ENCODE peak calls at places on chromosome 20, in eight cellular contexts. X, N, D, T, K, W, J and Z are unnamed samples.

GRCh38 chr20:50313223-50313820 is 122.7 kb downstream of the CEBPB start:
- DNase-seq in T (no peak), D (no peak), X (no peak), K (no peak), N (no peak), W (no peak), J (no peak), Z (no peak)

GRCh38 chr20:24950128-24950835 is 1.2 kb downstream of the CST7 start:
- DNase-seq in X (no peak), J (no peak), K (no peak), N (no peak), W (no peak), D (no peak), T (no peak), Z (no peak)

GRCh38 chr20:37579091-37579490 is 51.4 kb upstream of the BLCAP start:
- DNase-seq in J (no peak), K (no peak), W (no peak), X (no peak), D (no peak), N (no peak), T (no peak), Z (no peak)

GRCh38 chr20:16864958-16865357 is 116.8 kb downstream of the OTOR start:
- DNase-seq in T (no peak), N (no peak), X (no peak), K (no peak), J (no peak), D (no peak), W (no peak), Z (no peak)

GRCh38 chr20:40563296-40563950 is 125.6 kb downstream of the MAFB start:
- DNase-seq in K (no peak), W (peak), N (no peak), T (no peak), J (no peak), X (peak), D (no peak), Z (peak)

GRCh38 chr20:58888521-58889333 is 36.2 kb downstream of the GNAS start:
- DNase-seq in X (peak), J (peak), K (no peak), W (peak), T (no peak), D (no peak), N (peak), Z (peak)

GRCh38 chr20:34216382-34216742 is 24.9 kb upstream of the ASIP start:
- DNase-seq in N (no peak), K (no peak), J (no peak), D (no peak), W (no peak), X (no peak), T (no peak), Z (no peak)

GRCh38 chr20:4444404-4444803 is 277.3 kb upstream of the PRND start:
- DNase-seq in D (no peak), J (no peak), X (no peak), T (no peak), K (no peak), N (no peak), W (no peak), Z (no peak)

GRCh38 chr20:57851025-57851682 is 141.3 kb upstream of the PMEPA1 start:
- DNase-seq in N (no peak), J (no peak), W (no peak), T (no peak), D (no peak), K (no peak), X (no peak), Z (no peak)

GRCh38 chr20:36624068-36624813 is 18.7 kb downstream of the RAB5IF start:
- DNase-seq in T (no peak), W (no peak), D (no peak), X (no peak), K (no peak), J (no peak), N (no peak), Z (no peak)

GRCh38 chr20:63330084-63330760 is 30.9 kb downstream of the CHRNA4 start:
- DNase-seq in X (no peak), D (no peak), N (no peak), J (no peak), K (no peak), T (no peak), W (peak), Z (no peak)

GRCh38 chr20:32605167-32605656 is 20.1 kb upstream of the NOL4L start:
- DNase-seq in X (no peak), T (no peak), J (no peak), D (no peak), K (no peak), W (no peak), N (peak), Z (no peak)

GRCh38 chr20:62809530-62810428 is 5.1 kb downstream of the OGFR start:
- DNase-seq in D (no peak), J (no peak), X (no peak), K (no peak), W (no peak), T (no peak), N (no peak), Z (no peak)

GRCh38 chr20:38957915-38958485 is 4.1 kb upstream of the DHX35 start:
- DNase-seq in D (no peak), K (no peak), X (no peak), W (no peak), T (no peak), J (no peak), N (no peak), Z (no peak)

GRCh38 chr20:59470521-59470920 is 133.8 kb upstream of the PHACTR3 start:
- DNase-seq in J (no peak), K (no peak), X (no peak), N (no peak), D (no peak), T (no peak), W (no peak), Z (no peak)

GRCh38 chr20:57090590-57091560 is 175.6 kb downstream of the BMP7 start:
- DNase-seq in J (no peak), K (no peak), X (no peak), T (no peak), W (no peak), D (no peak), N (no peak), Z (peak)

GRCh38 chr20:43123180-43123579 is 66.5 kb downstream of the PTPRT start:
- DNase-seq in D (no peak), X (no peak), K (no peak), W (no peak), J (no peak), T (no peak), N (no peak), Z (no peak)

GRCh38 chr20:63096681-63097335 is 90.0 kb upstream of the BHLHE23 start:
- DNase-seq in K (no peak), D (no peak), J (no peak), X (no peak), T (no peak), N (no peak), W (no peak), Z (peak)

GRCh38 chr20:3821996-3822395 is 1.6 kb downstream of the AP5S1 start:
- DNase-seq in X (no peak), W (no peak), D (no peak), K (no peak), N (no peak), T (no peak), J (no peak), Z (no peak)

GRCh38 chr20:60080401-60080800 is 122.2 kb downstream of the CDH26 start:
- DNase-seq in K (no peak), D (no peak), T (no peak), J (no peak), N (no peak), W (no peak), X (no peak), Z (no peak)

GRCh38 chr20:49696594-49696993 is 17.1 kb downstream of the B4GALT5 start:
- DNase-seq in N (no peak), X (no peak), K (no peak), D (no peak), W (no peak), T (no peak), J (no peak), Z (no peak)

GRCh38 chr20:41719151-41719550 is 101.0 kb upstream of the CHD6 start:
- DNase-seq in X (no peak), T (no peak), W (no peak), J (no peak), D (no peak), N (no peak), K (no peak), Z (no peak)

GRCh38 chr20:40638414-40638813 is 50.6 kb downstream of the MAFB start:
- DNase-seq in D (no peak), W (no peak), T (no peak), N (no peak), X (no peak), J (no peak), K (no peak), Z (no peak)

GRCh38 chr20:46118481-46119020 is 437 bp downstream of the CD40 start:
- DNase-seq in T (no peak), W (peak), D (no peak), J (peak), X (no peak), N (peak), K (no peak), Z (peak)

GRCh38 chr20:36591281-36591680 is 14.3 kb upstream of the RAB5IF start:
- DNase-seq in K (no peak), D (no peak), J (no peak), X (no peak), N (no peak), T (no peak), W (no peak), Z (no peak)

GRCh38 chr20:43043887-43044286 is 145.8 kb downstream of the PTPRT start:
- DNase-seq in W (no peak), J (no peak), K (no peak), T (no peak), N (no peak), D (no peak), X (no peak), Z (no peak)

GRCh38 chr20:58092871-58093270 is 135.6 kb downstream of the ANKRD60 start:
- DNase-seq in K (no peak), T (no peak), J (no peak), D (no peak), W (no peak), N (no peak), X (no peak), Z (no peak)

GRCh38 chr20:50286609-50287008 is 96.0 kb downstream of the CEBPB start:
- DNase-seq in D (peak), T (no peak), W (peak), J (no peak), K (peak), N (peak), X (no peak), Z (no peak)

GRCh38 chr20:17614812-17615644 is 45.2 kb downstream of the DSTN start:
- DNase-seq in J (no peak), X (no peak), K (no peak), N (peak), T (no peak), W (no peak), D (no peak), Z (peak)

GRCh38 chr20:63441136-63441776 is 31.2 kb downstream of the KCNQ2 start:
- DNase-seq in X (no peak), D (no peak), W (no peak), T (no peak), N (no peak), J (no peak), K (no peak), Z (no peak)

GRCh38 chr20:61186771-61187170 is 65.3 kb upstream of the CDH4 start:
- DNase-seq in K (no peak), X (no peak), T (no peak), J (no peak), N (no peak), D (no peak), W (no peak), Z (no peak)

GRCh38 chr20:58224097-58224496 is 4.4 kb downstream of the ANKRD60 start:
- DNase-seq in T (no peak), X (no peak), W (no peak), N (no peak), D (no peak), K (no peak), J (no peak), Z (no peak)

GRCh38 chr20:57678340-57678739 is 31.5 kb downstream of the PMEPA1 start:
- DNase-seq in K (no peak), W (no peak), J (peak), X (no peak), T (no peak), N (no peak), D (no peak), Z (no peak)

GRCh38 chr20:58342104-58342945 is 32.8 kb downstream of the RAB22A start:
- DNase-seq in K (no peak), X (no peak), T (peak), W (no peak), N (no peak), J (no peak), D (no peak), Z (no peak)

DNA sequence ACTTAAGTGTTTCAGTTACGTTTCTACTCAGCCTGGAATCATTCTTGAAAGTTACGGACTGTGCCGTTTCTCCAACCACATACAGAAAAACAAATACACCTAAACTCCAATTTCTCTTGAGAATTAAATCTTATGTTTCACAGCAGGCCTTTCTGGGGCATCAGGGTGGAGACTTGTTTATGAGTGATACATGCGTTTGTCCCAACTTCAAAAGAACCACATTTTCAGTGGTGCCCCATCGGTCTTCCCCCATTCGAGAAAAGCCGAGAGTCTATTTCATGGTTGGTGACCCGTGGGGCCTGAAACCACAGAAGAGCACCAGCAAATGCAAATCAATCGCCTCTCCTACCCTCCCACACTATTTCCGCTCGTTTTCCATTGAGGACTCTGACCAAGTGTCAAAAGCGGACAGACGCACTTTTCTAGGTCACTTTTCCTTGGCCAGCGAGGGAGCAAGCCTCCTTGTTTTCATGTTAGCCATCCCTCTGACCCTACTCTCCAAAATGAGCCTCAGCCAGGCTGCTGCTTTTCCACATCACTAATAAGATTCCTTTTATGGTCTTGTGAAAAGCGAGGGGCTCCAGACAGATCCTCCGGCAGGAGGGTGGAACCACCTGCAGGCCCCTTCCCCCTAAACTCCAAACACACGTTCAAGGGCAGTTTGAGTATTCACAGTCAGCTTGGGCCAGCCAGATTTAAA is 3.1 kb downstream of the JAG1 start:
- DNase-seq in X (no peak), J (peak), W (no peak), T (no peak), N (no peak), D (no peak), K (no peak), Z (no peak)
- H3K4me3 ChIP-seq in X (peak), J (peak), W (peak), T (peak), N (peak), D (peak), K (peak), Z (peak)

DNA sequence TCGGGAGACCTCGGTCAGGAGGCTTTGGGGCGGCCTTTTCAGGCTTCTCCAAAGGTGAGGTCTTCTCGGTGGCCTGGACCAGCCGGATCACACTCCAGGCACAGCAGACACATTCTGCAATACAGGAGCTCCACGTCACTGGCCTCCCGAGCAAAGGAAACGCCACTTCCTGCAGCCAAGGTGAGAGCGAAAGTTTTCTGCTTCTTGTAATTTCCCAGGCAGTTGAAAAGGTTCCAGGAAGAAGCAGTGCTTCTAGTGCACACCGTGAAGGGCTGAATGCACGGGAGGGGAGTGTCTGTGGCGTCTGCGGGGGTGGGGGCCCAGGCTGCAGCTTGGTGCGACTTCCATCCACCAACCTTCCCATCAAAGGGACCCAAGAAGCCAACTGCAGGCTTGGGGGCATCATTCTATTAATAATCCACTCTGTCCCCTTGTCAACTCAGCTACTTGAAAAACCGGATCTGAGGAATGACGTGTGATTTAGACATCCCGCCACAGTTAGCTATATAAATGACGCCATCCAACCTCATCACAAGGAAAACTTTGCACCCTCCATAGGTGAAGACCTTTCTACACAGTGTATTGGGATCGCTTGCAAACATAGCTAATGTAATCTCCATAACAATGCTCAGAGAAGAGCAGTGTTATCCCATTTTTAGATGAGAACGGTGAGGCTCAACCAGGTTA is 61.1 kb downstream of the NFATC2 start:
- DNase-seq in D (no peak), X (no peak), N (no peak), W (no peak), K (no peak), T (no peak), J (no peak), Z (no peak)
- H3K4me3 ChIP-seq in D (no peak), X (no peak), N (no peak), W (no peak), K (no peak), T (no peak), J (no peak), Z (no peak)

GRCh38 chr20:19978511-19979210 is 38.5 kb upstream of the NAA20 start:
- DNase-seq in D (no peak), J (no peak), X (no peak), N (no peak), T (no peak), W (no peak), K (no peak), Z (no peak)
- H3K4me3 ChIP-seq in D (no peak), J (no peak), X (peak), N (no peak), T (no peak), W (peak), K (no peak), Z (peak)

GRCh38 chr20:5727018-5727515 is 23.1 kb upstream of the SHLD1 start:
- DNase-seq in X (no peak), K (no peak), J (no peak), D (no peak), T (no peak), W (no peak), N (no peak), Z (no peak)

GRCh38 chr20:5734559-5735137 is 15.6 kb upstream of the SHLD1 start:
- DNase-seq in J (no peak), K (no peak), D (no peak), T (no peak), W (no peak), N (no peak), X (no peak), Z (no peak)

GRCh38 chr20:5731753-5732366 is 18.3 kb upstream of the SHLD1 start:
- DNase-seq in N (no peak), W (no peak), D (no peak), J (no peak), T (no peak), X (no peak), K (no peak), Z (no peak)

GRCh38 chr20:5729348-5729747 is 20.9 kb upstream of the SHLD1 start:
- DNase-seq in K (peak), X (no peak), T (no peak), N (no peak), D (no peak), J (no peak), W (no peak), Z (no peak)

DNA sequence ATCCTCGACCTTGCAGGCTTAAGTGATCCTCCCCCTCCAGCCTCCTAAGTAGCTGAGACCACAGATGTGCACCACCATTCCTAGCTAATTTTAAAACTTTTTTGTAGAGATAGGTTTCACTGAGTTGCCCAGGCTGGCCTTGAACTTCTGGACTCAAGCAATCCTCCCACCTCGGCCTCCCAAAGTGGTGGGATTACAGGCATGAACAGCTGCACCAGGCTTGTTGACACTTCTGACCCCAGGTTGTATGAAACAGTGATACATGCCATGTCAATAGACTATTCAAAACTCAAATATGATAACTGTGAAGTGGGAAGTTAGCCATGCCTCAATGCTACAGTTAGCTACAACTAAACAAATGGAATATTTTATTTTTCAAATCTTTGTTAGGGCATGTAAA is 20.1 kb upstream of the SHLD1 start:
- DNase-seq in W (no peak), T (no peak), K (no peak), X (no peak), J (no peak), N (no peak), D (no peak), Z (no peak)
- H3K4me3 ChIP-seq in W (no peak), T (no peak), K (no peak), X (no peak), J (no peak), N (no peak), D (no peak), Z (no peak)

GRCh38 chr20:1946442-1946761 is 47.5 kb downstream of the PDYN start:
- DNase-seq in X (no peak), K (no peak), T (no peak), N (no peak), D (no peak), W (no peak), J (no peak), Z (no peak)

GRCh38 chr20:1945134-1945618 is 48.7 kb downstream of the PDYN start:
- DNase-seq in X (no peak), T (no peak), D (no peak), K (no peak), J (no peak), N (peak), W (peak), Z (peak)

GRCh38 chr20:1945660-1946059 is 48.2 kb downstream of the PDYN start:
- DNase-seq in T (no peak), X (no peak), K (no peak), W (no peak), J (no peak), D (no peak), N (no peak), Z (no peak)

GRCh38 chr20:1947535-1947846 is 46.4 kb downstream of the PDYN start:
- DNase-seq in D (no peak), W (no peak), K (no peak), N (no peak), X (no peak), T (no peak), J (no peak), Z (no peak)

DNA sequence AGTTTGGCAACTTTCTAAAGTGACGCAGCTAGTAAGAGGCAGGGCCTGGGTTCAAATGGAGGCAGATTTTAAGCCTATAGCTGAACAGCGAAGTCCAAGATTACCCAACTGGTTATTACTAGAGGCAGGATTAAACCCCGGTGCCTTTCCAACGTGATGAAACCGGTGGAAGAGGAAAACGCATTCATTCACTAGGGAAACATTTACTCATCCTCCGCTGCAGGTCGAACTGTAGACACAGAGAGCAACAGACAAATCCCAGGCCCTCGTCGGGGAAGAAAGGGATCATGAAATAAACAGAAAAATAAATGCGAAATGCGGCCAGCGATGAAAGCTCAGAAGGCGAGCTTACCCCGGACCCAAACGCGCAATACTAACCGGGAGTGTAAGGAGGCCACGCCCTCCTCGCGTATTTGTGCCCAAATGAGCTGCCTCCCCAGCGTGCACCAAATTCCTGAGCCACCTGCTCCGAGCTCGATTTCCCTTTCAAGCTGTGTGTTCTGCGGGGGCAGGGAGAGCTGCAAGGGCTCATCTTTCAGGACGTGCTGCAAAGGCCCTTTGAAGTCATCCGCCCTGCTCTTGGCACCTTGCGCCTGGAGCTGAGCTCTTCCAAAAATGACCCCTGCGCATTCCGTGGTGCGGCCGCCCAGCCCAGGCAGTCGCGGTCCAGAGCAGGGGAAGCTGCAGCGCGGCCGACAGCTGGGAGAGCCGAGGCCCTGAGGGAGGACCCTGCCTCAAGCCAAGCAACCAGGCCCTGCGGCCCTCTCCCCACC is 46.9 kb downstream of the PDYN start:
- DNase-seq in T (no peak), K (no peak), D (no peak), J (no peak), W (peak), N (peak), X (no peak), Z (peak)
- H3K4me3 ChIP-seq in T (no peak), K (no peak), D (no peak), J (no peak), W (peak), N (peak), X (peak), Z (peak)